ENCODE peak calls at places on chromosomes 4 and X, in five cellular contexts. H, N, O, W and T are unnamed samples.

GRCh38 chrX:119996069-119996468 is 52.5 kb upstream of the NKAP start:
- DNase-seq in H (no peak), N (no peak), O (no peak), W (no peak), T (no peak)

GRCh38 chrX:55008571-55009358 is 8.6 kb downstream of the APEX2 start:
- DNase-seq in H (no peak), N (no peak), O (peak; percentile 64), W (no peak), T (no peak)

GRCh38 chrX:76428243-76429130 is 977 bp downstream of the MAGEE1 start:
- DNase-seq in H (peak; percentile 41), N (no peak), O (no peak), W (no peak), T (no peak)

GRCh38 chr4:52704676-52705075 is 45.6 kb upstream of the USP46 start:
- DNase-seq in H (no peak), N (peak; percentile 21), O (no peak), W (no peak), T (no peak)

GRCh38 chrX:152139589-152139988 is 1.2 kb upstream of the MAGEA10 start:
- DNase-seq in H (no peak), N (no peak), O (no peak), W (no peak), T (no peak)

GRCh38 chrX:28552882-28553829 is 34.1 kb upstream of the IL1RAPL1 start:
- DNase-seq in H (no peak), N (no peak), O (no peak), W (no peak), T (no peak)

GRCh38 chr4:42150653-42151567 is 1.5 kb downstream of the BEND4 start:
- DNase-seq in H (no peak), N (no peak), O (no peak), W (no peak), T (no peak)

GRCh38 chr4:88963817-88964216 is 93.2 kb downstream of the FAM13A start:
- DNase-seq in H (no peak), N (no peak), O (peak; percentile 1), W (no peak), T (no peak)

GRCh38 chr4:81970454-81970853 is 403.3 kb downstream of the HNRNPD start:
- DNase-seq in H (no peak), N (no peak), O (no peak), W (no peak), T (no peak)

GRCh38 chrX:10166731-10167149 is 10.0 kb downstream of the CLCN4 start:
- DNase-seq in H (no peak), N (no peak), O (peak; percentile 32), W (no peak), T (no peak)

GRCh38 chrX:122238801-122239200 is 945.3 kb upstream of the GRIA3 start:
- DNase-seq in H (no peak), N (no peak), O (no peak), W (peak; percentile 0), T (no peak)

GRCh38 chr4:18075823-18076433 is 54.4 kb upstream of the LCORL start:
- DNase-seq in H (peak; percentile 44), N (no peak), O (peak; percentile 74), W (peak; percentile 66), T (peak; percentile 16)

GRCh38 chr4:75089206-75089605 is 156.3 kb downstream of the PARM1 start:
- DNase-seq in H (no peak), N (no peak), O (no peak), W (no peak), T (no peak)

GRCh38 chr4:154164931-154165839 is 326.4 kb downstream of the DCHS2 start:
- DNase-seq in H (no peak), N (no peak), O (no peak), W (no peak), T (no peak)

GRCh38 chrX:132277953-132278614 is 58.8 kb upstream of the RAP2C start:
- DNase-seq in H (no peak), N (no peak), O (no peak), W (no peak), T (no peak)

GRCh38 chr4:66554844-66555243 is 884.6 kb upstream of the EPHA5 start:
- DNase-seq in H (no peak), N (no peak), O (no peak), W (no peak), T (no peak)

GRCh38 chr4:3305610-3306371 is 13.0 kb downstream of the RGS12 start:
- DNase-seq in H (peak; percentile 33), N (no peak), O (peak; percentile 80), W (no peak), T (no peak)

GRCh38 chr4:58553031-58553430 is 1442.8 kb upstream of the IGFBP7 start:
- DNase-seq in H (no peak), N (no peak), O (no peak), W (no peak), T (no peak)

GRCh38 chr4:53706422-53707032 is 115.2 kb upstream of the LNX1 start:
- DNase-seq in H (no peak), N (peak; percentile 21), O (peak; percentile 52), W (peak; percentile 40), T (peak; percentile 39)

GRCh38 chr4:76830612-76831474 is 67.1 kb downstream of the SOWAHB start:
- DNase-seq in H (no peak), N (no peak), O (no peak), W (peak; percentile 90), T (peak; percentile 90)

GRCh38 chr4:123248260-123248659 is 148.3 kb upstream of the SPRY1 start:
- DNase-seq in H (no peak), N (no peak), O (no peak), W (no peak), T (no peak)

GRCh38 chr4:114384629-114385028 is 214.0 kb upstream of the UGT8 start:
- DNase-seq in H (no peak), N (peak; percentile 62), O (peak; percentile 51), W (peak; percentile 68), T (peak; percentile 61)

GRCh38 chrX:22795680-22796079 is 204.1 kb upstream of the DDX53 start:
- DNase-seq in H (no peak), N (no peak), O (no peak), W (peak; percentile 49), T (no peak)

GRCh38 chr4:182890202-182890601 is 27.0 kb downstream of the DCTD start:
- DNase-seq in H (no peak), N (no peak), O (no peak), W (no peak), T (no peak)

GRCh38 chrX:17860179-17860780 is 818 bp downstream of the RAI2 start:
- DNase-seq in H (peak; percentile 47), N (no peak), O (no peak), W (no peak), T (no peak)

GRCh38 chr4:77074961-77075855 is 581 bp downstream of the CCNI start:
- DNase-seq in H (peak; percentile 90), N (no peak), O (peak; percentile 92), W (peak; percentile 85), T (peak; percentile 62)

GRCh38 chr4:102169345-102169744 is 175.9 kb downstream of the SLC39A8 start:
- DNase-seq in H (no peak), N (peak; percentile 98), O (peak; percentile 10), W (no peak), T (no peak)

GRCh38 chr4:122772311-122772710 is 39.8 kb downstream of the BBS12 start:
- DNase-seq in H (no peak), N (no peak), O (no peak), W (no peak), T (no peak)

GRCh38 chrX:114344756-114345155 is 239.1 kb upstream of the HTR2C start:
- DNase-seq in H (no peak), N (no peak), O (peak; percentile 47), W (peak; percentile 62), T (peak; percentile 13)